ENCODE peak calls at places on chromosomes 13 and 19, in eight cellular contexts. Y is pancreas; E is mesendoderm; H is right atrium auricular region; N is cardiac muscle cell; J is body of pancreas; R is heart left ventricle; X is CD8-positive, alpha-beta T cell. W is an unnamed sample. For H3K36me3, the result is how much of the 10 kb centered on the place peaks cover.

GRCh38 chr19:47032171-47032811 is 12.7 kb downstream of the NPAS1 start:
- DNase-seq in Y (peak), J (peak), H (no peak), E (peak), R (no peak), X (peak), N (peak), W (no peak)

GRCh38 chr19:46297700-46298476 is 1.0 kb downstream of the HIF3A start:
- DNase-seq in E (no peak), J (peak), X (no peak), Y (peak), R (peak), N (peak), H (peak), W (no peak)

GRCh38 chr13:27969073-27969865 is at the start of gene CDX2:
- DNase-seq in N (no peak), H (no peak), R (no peak), Y (peak), E (peak), X (no peak), J (peak), W (no peak)

GRCh38 chr19:45767881-45768643 is 990 bp downstream of the SIX5 start:
- DNase-seq in N (peak), J (peak), R (peak), E (peak), Y (peak), X (no peak), H (peak), W (no peak)

GRCh38 chr13:57636811-57637210 is 5.3 kb downstream of the PCDH17 start:
- DNase-seq in J (no peak), Y (no peak), X (no peak), R (no peak), E (no peak), N (no peak), H (no peak), W (no peak)

GRCh38 chr19:50500753-50501151 is 10.2 kb downstream of the JOSD2 start:
- DNase-seq in Y (peak), N (no peak), X (no peak), E (no peak), R (no peak), J (no peak), H (no peak), W (no peak)

GRCh38 chr19:55386515-55386947 is 799 bp downstream of the RPL28 start:
- DNase-seq in J (no peak), X (no peak), E (no peak), N (no peak), Y (no peak), H (no peak), R (no peak), W (no peak)

GRCh38 chr19:54937926-54938325 is 9.4 kb downstream of the NLRP7 start:
- DNase-seq in N (no peak), H (no peak), R (no peak), X (no peak), J (no peak), Y (no peak), E (no peak), W (no peak)

GRCh38 chr19:7211191-7211988 is 82.8 kb downstream of the INSR start:
- DNase-seq in X (no peak), N (peak), J (peak), H (peak), E (peak), Y (peak), R (peak), W (no peak)

DNA sequence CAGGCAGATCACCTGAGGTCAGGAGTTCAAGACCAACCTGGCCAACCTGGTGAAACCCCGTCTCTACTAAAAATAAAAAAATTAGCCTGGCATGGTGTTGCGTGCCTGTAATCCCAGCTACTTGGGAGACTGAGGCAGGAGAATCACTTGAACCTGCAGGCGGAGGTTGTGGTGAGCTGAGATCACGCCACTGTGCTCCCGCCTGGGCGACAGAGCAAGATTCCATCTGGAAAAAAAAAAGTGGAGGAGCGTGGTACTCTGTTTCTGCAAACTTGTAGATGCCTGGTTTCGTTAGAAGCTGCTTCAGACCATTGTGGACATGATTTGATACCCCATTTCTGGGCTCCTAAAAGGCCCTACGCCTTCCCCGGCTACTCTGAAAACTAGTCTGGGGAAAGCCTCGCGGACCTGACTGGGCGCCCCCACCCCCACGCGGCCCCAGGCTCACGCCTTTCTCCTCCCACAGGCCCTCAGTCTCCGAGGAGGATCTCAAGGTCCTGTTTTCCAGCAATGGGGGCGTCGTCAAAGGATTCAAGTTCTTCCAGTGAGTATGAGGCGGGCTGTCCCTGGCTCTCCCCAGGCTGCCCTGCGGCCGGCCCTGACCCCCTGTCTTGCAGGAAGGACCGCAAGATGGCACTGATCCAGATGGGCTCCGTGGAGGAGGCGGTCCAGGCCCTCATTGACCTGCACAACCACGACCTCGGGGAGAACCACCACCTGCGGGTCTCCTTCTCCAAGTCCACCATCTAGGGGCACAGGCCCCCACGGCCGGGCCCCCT is 11.5 kb downstream of the PLPPR3 start:
- DNase-seq in N (no peak), J (peak), X (no peak), Y (peak), E (no peak), R (peak), H (no peak), W (no peak)
- H3K36me3 ChIP-seq in N (half or more), J (under half), X (half or more), Y (under half), E (under half), R (under half), H (half or more), W (half or more)

DNA sequence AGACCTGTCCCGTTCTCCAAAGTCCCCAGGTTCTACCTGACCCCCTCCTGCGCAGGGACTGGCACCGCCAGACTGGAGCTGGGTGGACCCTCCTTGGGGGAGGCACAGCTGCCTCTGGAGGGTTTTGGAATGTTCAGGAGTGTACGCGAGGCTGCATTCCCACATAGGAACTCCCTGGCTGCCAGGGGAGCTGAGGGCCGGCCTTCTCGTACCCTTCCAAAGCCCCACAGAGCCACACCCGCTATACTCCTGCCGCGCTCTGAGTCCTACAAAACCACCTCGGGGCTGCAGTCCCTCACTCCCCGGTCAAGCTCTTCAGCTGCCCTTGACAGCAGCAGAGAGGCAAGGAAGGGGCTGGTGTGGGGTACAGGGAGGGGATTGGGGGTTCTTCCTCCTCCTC is 484 bp upstream of the MUC16 start:
- DNase-seq in J (no peak), E (no peak), N (no peak), Y (peak), H (no peak), R (no peak), X (no peak), W (no peak)
- H3K27ac ChIP-seq in J (no peak), E (no peak), N (no peak), Y (no peak), H (no peak), R (no peak), X (no peak), W (no peak)

DNA sequence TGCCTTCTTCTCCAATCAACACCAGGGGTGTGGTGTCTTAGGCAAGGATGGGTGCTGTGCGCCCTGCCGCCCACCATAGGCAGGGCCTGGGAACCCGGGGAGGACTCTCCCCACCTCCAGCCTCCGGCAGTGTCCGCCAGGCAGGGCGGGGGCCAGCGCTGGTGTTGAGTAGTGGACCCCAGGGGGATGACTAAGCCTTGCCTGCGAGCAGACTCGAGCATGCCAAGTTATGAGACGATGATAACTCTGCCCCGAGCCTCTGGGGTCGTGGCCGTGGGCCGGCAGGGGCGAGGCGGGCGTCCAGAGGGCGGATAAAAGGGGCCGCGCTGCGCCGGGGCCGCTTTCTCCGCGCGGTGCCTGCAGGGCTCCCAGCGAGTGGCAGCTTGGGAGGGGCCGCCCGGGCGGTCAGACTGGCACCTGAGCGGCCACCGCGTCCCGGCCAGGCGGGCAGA is at the start of gene MEDAG:
- DNase-seq in R (peak), Y (peak), X (no peak), E (no peak), H (peak), J (peak), N (peak), W (no peak)
- H3K4me3 ChIP-seq in R (peak), Y (peak), X (no peak), E (no peak), H (peak), J (no peak), N (peak), W (no peak)

GRCh38 chr19:5690125-5690954 is at the start of gene RPL36:
- DNase-seq in Y (peak), N (peak), H (peak), X (peak), J (peak), R (peak), E (peak), W (peak)
- H3K36me3 ChIP-seq in Y (under half), N (under half), H (under half), X (under half), J (under half), R (under half), E (under half), W (half or more)

DNA sequence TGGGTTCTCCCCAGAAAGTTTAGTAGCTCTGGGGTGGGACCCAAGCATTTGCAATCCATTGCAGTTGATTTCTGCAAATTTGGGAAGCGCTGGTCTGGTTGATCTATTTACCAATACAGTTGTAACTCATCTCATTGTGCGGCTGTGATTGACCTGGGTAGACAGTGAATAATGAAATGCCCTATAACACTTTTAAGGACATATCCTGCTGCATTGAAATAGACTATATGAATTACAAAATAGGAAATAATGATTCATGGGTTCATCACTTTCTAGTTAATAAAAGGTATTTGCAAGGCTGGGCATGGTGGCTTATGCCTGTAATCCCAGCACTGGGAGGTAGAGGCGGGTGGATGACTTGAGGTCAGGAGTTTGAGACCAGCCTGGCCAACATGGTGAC is 59.0 kb upstream of the FARP1 start:
- DNase-seq in R (no peak), Y (no peak), J (no peak), E (no peak), H (no peak), X (no peak), N (peak), W (no peak)
- H3K27ac ChIP-seq in R (no peak), Y (no peak), J (no peak), E (no peak), H (no peak), X (no peak), N (no peak), W (peak)